ENCODE peak calls at places on chromosomes 7 and 10, in five cellular contexts. T is osteoblast, H is colonic mucosa, V is glutamatergic neuron, D is type B pancreatic cell. N is an unnamed sample.

GRCh38 chr10:61642073-61642637 is 20.6 kb upstream of the CABCOCO1 start:
- DNase-seq in T (no peak), H (no peak), V (no peak), D (no peak), N (no peak)

GRCh38 chr7:91420606-91421390 is 156.6 kb downstream of the FZD1 start:
- DNase-seq in T (no peak), H (no peak), V (no peak), D (no peak), N (no peak)

GRCh38 chr7:1170741-1171501 is 10.9 kb upstream of the ZFAND2A start:
- DNase-seq in T (no peak), H (no peak), V (no peak), D (no peak), N (no peak)

GRCh38 chr7:68433462-68433861 is 1164.8 kb upstream of the AUTS2 start:
- DNase-seq in T (no peak), H (no peak), V (no peak), D (no peak), N (no peak)

GRCh38 chr10:43963793-43964425 is 315.2 kb upstream of the ZNF32 start:
- DNase-seq in T (no peak), H (no peak), V (no peak), D (peak), N (no peak)

GRCh38 chr7:131219277-131220041 is 108.2 kb upstream of the MKLN1 start:
- DNase-seq in T (no peak), H (no peak), V (no peak), D (no peak), N (no peak)

GRCh38 chr7:159027803-159028455 is 116.7 kb downstream of the VIPR2 start:
- DNase-seq in T (no peak), H (peak), V (no peak), D (peak), N (peak)

GRCh38 chr10:106082865-106083264 is 1081.6 kb downstream of the SORCS1 start:
- DNase-seq in T (no peak), H (no peak), V (no peak), D (no peak), N (no peak)

GRCh38 chr10:74418285-74418872 is 267.4 kb downstream of the ADK start:
- DNase-seq in T (no peak), H (no peak), V (peak), D (no peak), N (no peak)

GRCh38 chr7:110382736-110383135 is 708.2 kb upstream of the LRRN3 start:
- DNase-seq in T (no peak), H (no peak), V (no peak), D (no peak), N (no peak)

GRCh38 chr7:120023494-120024167 is 249.3 kb upstream of the KCND2 start:
- DNase-seq in T (no peak), H (no peak), V (no peak), D (no peak), N (no peak)

GRCh38 chr10:21726601-21727295 is 192.7 kb downstream of the MLLT10 start:
- DNase-seq in T (no peak), H (no peak), V (no peak), D (no peak), N (no peak)

GRCh38 chr7:151687523-151688235 is 168.0 kb upstream of the RHEB start:
- DNase-seq in T (peak), H (no peak), V (no peak), D (no peak), N (peak)

GRCh38 chr7:134514663-134515062 is 12.7 kb upstream of the AKR1B10 start:
- DNase-seq in T (peak), H (peak), V (no peak), D (no peak), N (peak)

GRCh38 chr7:1394371-1394770 is 64.9 kb downstream of the MICALL2 start:
- DNase-seq in T (peak), H (no peak), V (no peak), D (no peak), N (no peak)

GRCh38 chr7:130490888-130491771 is 755 bp upstream of the MEST start:
- DNase-seq in T (peak), H (no peak), V (peak), D (peak), N (peak)

GRCh38 chr10:77493851-77494788 is 143.5 kb downstream of the KCNMA1 start:
- DNase-seq in T (peak), H (no peak), V (no peak), D (no peak), N (no peak)

GRCh38 chr7:50826371-50827172 is 43.9 kb upstream of the GRB10 start:
- DNase-seq in T (no peak), H (peak), V (no peak), D (no peak), N (no peak)

GRCh38 chr10:102449321-102450123 is 1.8 kb downstream of the C10orf95 start:
- DNase-seq in T (no peak), H (peak), V (peak), D (no peak), N (peak)

GRCh38 chr10:49001402-49001801 is 61.8 kb upstream of the LRRC18 start:
- DNase-seq in T (no peak), H (no peak), V (no peak), D (peak), N (peak)

GRCh38 chr7:134298902-134299683 is 17.6 kb downstream of the SLC35B4 start:
- DNase-seq in T (no peak), H (peak), V (no peak), D (no peak), N (no peak)

GRCh38 chr7:45221896-45222604 is 64.5 kb downstream of the RAMP3 start:
- DNase-seq in T (no peak), H (no peak), V (no peak), D (no peak), N (no peak)

GRCh38 chr10:14583252-14583651 is 191.4 kb downstream of the FAM107B start:
- DNase-seq in T (no peak), H (no peak), V (no peak), D (no peak), N (no peak)

GRCh38 chr10:110756886-110757285 is 112.8 kb downstream of the RBM20 start:
- DNase-seq in T (no peak), H (no peak), V (no peak), D (no peak), N (no peak)

GRCh38 chr7:80014507-80014906 is 120.1 kb upstream of the GNAI1 start:
- DNase-seq in T (no peak), H (no peak), V (no peak), D (no peak), N (no peak)

DNA sequence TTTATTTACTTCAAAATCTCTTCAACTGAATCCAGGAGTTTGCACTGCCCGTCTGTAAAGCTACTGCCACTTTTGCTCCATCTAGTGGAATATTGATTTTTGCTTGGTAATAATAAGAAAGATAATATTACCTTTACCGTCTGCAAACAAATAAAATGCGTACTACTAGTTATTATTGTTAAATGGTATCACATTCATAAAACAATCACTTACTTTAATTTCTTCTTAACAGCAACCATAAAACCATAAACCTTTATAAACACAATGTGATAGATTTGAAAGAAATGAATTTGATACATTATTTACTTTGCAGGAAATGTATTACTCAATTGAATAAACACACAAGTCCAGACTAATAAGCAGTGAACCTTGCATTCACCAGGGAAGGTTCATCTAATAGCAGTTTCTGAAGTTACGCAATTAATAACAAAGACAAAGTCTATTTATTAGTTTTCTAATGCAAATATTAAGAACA is 6.4 kb downstream of the AGMO start:
- DNase-seq in T (no peak), H (no peak), V (no peak), D (no peak), N (no peak)
- TF ChIP-seq CTCF in T (peak), H (no peak), V (no peak), D (no peak), N (no peak)

GRCh38 chr7:105760549-105761447 is 115.6 kb downstream of the ATXN7L1 start:
- DNase-seq in T (no peak), H (no peak), V (no peak), D (no peak), N (no peak)
- TF ChIP-seq CTCF in T (no peak), H (no peak), V (peak), D (peak), N (no peak)

GRCh38 chr7:155358066-155358947 is 60.6 kb downstream of the INSIG1 start:
- DNase-seq in T (peak), H (no peak), V (peak), D (no peak), N (no peak)
- TF ChIP-seq CTCF in T (no peak), H (no peak), V (no peak), D (no peak), N (no peak)

GRCh38 chr10:117005454-117006055 is 568 bp upstream of the SHTN1 start:
- DNase-seq in T (peak), H (peak), V (peak), D (no peak), N (peak)
- TF ChIP-seq CTCF in T (no peak), H (no peak), V (no peak), D (peak), N (no peak)